ENCODE peak calls at places on chromosomes 6 and 20, in four cellular contexts. One of them, this sample, is unnamed.

GRCh38 chr20:46984391-46984790 is 89.7 kb downstream of the EYA2 start:
- DNase-seq in AG08395: no peak
- DNase-seq in GM20000: no peak
- DNase-seq in HFF-Myc: no peak
- DNase-seq in this sample: peak

GRCh38 chr6:137829641-137830083 is 37.4 kb upstream of the TNFAIP3 start:
- DNase-seq in GM20000: no peak
- DNase-seq in AG08395: no peak
- DNase-seq in HFF-Myc: no peak
- DNase-seq in this sample: no peak

GRCh38 chr6:27209659-27210269 is 37.7 kb upstream of the PRSS16 start:
- DNase-seq in GM20000: no peak
- DNase-seq in HFF-Myc: no peak
- DNase-seq in AG08395: no peak
- DNase-seq in this sample: no peak

GRCh38 chr6:10411131-10411914 is 3.6 kb downstream of the TFAP2A start:
- DNase-seq in AG08395: peak
- DNase-seq in HFF-Myc: no peak
- DNase-seq in GM20000: no peak
- DNase-seq in this sample: no peak

GRCh38 chr20:20371133-20371532 is 3.2 kb downstream of the INSM1 start:
- DNase-seq in GM20000: no peak
- DNase-seq in HFF-Myc: no peak
- DNase-seq in AG08395: no peak
- DNase-seq in this sample: no peak

GRCh38 chr6:140921366-140922226 is 1211.1 kb upstream of the GJE1 start:
- DNase-seq in GM20000: peak
- DNase-seq in HFF-Myc: peak
- DNase-seq in AG08395: peak
- DNase-seq in this sample: peak

GRCh38 chr6:10719386-10720228 is 3.3 kb upstream of the TMEM14C start:
- DNase-seq in AG08395: no peak
- DNase-seq in HFF-Myc: no peak
- DNase-seq in GM20000: no peak
- DNase-seq in this sample: no peak

GRCh38 chr6:14601490-14601889 is 483.9 kb downstream of the CD83 start:
- DNase-seq in AG08395: no peak
- DNase-seq in HFF-Myc: no peak
- DNase-seq in GM20000: no peak
- DNase-seq in this sample: no peak

GRCh38 chr6:4914412-4915159 is 89.3 kb downstream of the RPP40 start:
- DNase-seq in AG08395: peak
- DNase-seq in GM20000: no peak
- DNase-seq in HFF-Myc: no peak
- DNase-seq in this sample: peak

GRCh38 chr6:149210376-149210775 is 107.1 kb upstream of the TAB2 start:
- DNase-seq in GM20000: no peak
- DNase-seq in AG08395: peak
- DNase-seq in HFF-Myc: no peak
- DNase-seq in this sample: no peak

GRCh38 chr6:27669798-27670301 is 196.9 kb upstream of the ZNF184 start:
- DNase-seq in GM20000: no peak
- DNase-seq in HFF-Myc: no peak
- DNase-seq in AG08395: no peak
- DNase-seq in this sample: no peak

GRCh38 chr20:9758752-9759151 is 80.1 kb downstream of the PAK5 start:
- DNase-seq in AG08395: no peak
- DNase-seq in HFF-Myc: no peak
- DNase-seq in GM20000: no peak
- DNase-seq in this sample: no peak

GRCh38 chr6:70675822-70676221 is 8.1 kb downstream of the SMAP1 start:
- DNase-seq in HFF-Myc: no peak
- DNase-seq in AG08395: no peak
- DNase-seq in GM20000: no peak
- DNase-seq in this sample: no peak

GRCh38 chr6:43203029-43203717 is 21.2 kb downstream of the CUL9 start:
- DNase-seq in HFF-Myc: no peak
- DNase-seq in AG08395: no peak
- DNase-seq in GM20000: no peak
- DNase-seq in this sample: no peak

GRCh38 chr6:4145083-4145482 is 9.7 kb upstream of the ECI2 start:
- DNase-seq in AG08395: no peak
- DNase-seq in GM20000: no peak
- DNase-seq in HFF-Myc: no peak
- DNase-seq in this sample: no peak

GRCh38 chr6:44010411-44011349 is 116.6 kb downstream of the MRPL14 start:
- DNase-seq in HFF-Myc: peak
- DNase-seq in AG08395: peak
- DNase-seq in GM20000: no peak
- DNase-seq in this sample: peak

GRCh38 chr20:20895537-20895936 is 183.1 kb upstream of the RALGAPA2 start:
- DNase-seq in AG08395: no peak
- DNase-seq in GM20000: no peak
- DNase-seq in HFF-Myc: no peak
- DNase-seq in this sample: no peak

GRCh38 chr6:157034433-157035230 is 257.5 kb downstream of the ARID1B start:
- DNase-seq in HFF-Myc: no peak
- DNase-seq in GM20000: peak
- DNase-seq in AG08395: peak
- DNase-seq in this sample: peak

GRCh38 chr20:63009988-63010769 is 3.4 kb upstream of the BHLHE23 start:
- DNase-seq in GM20000: peak
- DNase-seq in AG08395: no peak
- DNase-seq in HFF-Myc: no peak
- DNase-seq in this sample: no peak

GRCh38 chr20:843908-844307 is 10.4 kb downstream of the FAM110A start:
- DNase-seq in HFF-Myc: no peak
- DNase-seq in GM20000: no peak
- DNase-seq in AG08395: no peak
- DNase-seq in this sample: no peak

GRCh38 chr6:134706806-134707205 is 243.1 kb downstream of the ALDH8A1 start:
- DNase-seq in AG08395: no peak
- DNase-seq in HFF-Myc: no peak
- DNase-seq in GM20000: no peak
- DNase-seq in this sample: no peak

GRCh38 chr6:33136310-33136895 is 55.9 kb downstream of the COL11A2 start:
- DNase-seq in HFF-Myc: no peak
- DNase-seq in AG08395: no peak
- DNase-seq in GM20000: no peak
- DNase-seq in this sample: no peak

GRCh38 chr6:129866256-129866655 is 5.1 kb upstream of the TMEM244 start:
- DNase-seq in AG08395: no peak
- DNase-seq in HFF-Myc: no peak
- DNase-seq in GM20000: no peak
- DNase-seq in this sample: no peak

GRCh38 chr20:44780226-44780625 is 30.1 kb downstream of the RIMS4 start:
- DNase-seq in GM20000: peak
- DNase-seq in AG08395: peak
- DNase-seq in HFF-Myc: peak
- DNase-seq in this sample: peak

GRCh38 chr6:56091159-56091869 is 156.1 kb downstream of the COL21A1 start:
- DNase-seq in HFF-Myc: peak
- DNase-seq in GM20000: no peak
- DNase-seq in AG08395: peak
- DNase-seq in this sample: peak